ENCODE peak calls at places on chromosomes 16 and 17, in six cellular contexts. L is prostate gland, P is astrocyte of the spinal cord, K is retinal pigment epithelial cell, Q is fibroblast of mammary gland, X is fibroblast of lung. W is an unnamed sample.

GRCh38 chr16:10577305-10578202 is 2.8 kb downstream of the EMP2 start:
- DNase-seq in P (no peak), Q (no peak), X (no peak), K (peak; percentile 79), L (no peak), W (no peak)

GRCh38 chr17:71975331-71975801 is 145.5 kb upstream of the SOX9 start:
- DNase-seq in P (peak; percentile 63), K (no peak), Q (peak; percentile 46), L (peak; percentile 29), X (peak; percentile 73), W (no peak)

GRCh38 chr16:87570938-87571867 is 31.1 kb upstream of the JPH3 start:
- DNase-seq in K (no peak), L (peak; percentile 52), X (peak; percentile 75), Q (peak; percentile 40), P (peak; percentile 29), W (no peak)

GRCh38 chr17:39139137-39139516 is 12.3 kb downstream of the PLXDC1 start:
- DNase-seq in Q (peak; percentile 86), L (no peak), K (peak; percentile 51), P (peak; percentile 68), X (peak; percentile 81), W (peak; percentile 70)

GRCh38 chr16:77213542-77214108 is 14.4 kb downstream of the SYCE1L start:
- DNase-seq in Q (peak; percentile 97), P (peak; percentile 88), L (no peak), X (peak; percentile 83), K (peak; percentile 38), W (peak; percentile 60)

GRCh38 chr17:64992325-64992802 is 64.2 kb downstream of the GNA13 start:
- DNase-seq in P (peak; percentile 33), K (no peak), Q (peak; percentile 55), L (no peak), X (no peak), W (no peak)

GRCh38 chr16:83578146-83578545 is 229.6 kb upstream of the HSBP1 start:
- DNase-seq in Q (no peak), P (no peak), L (no peak), X (no peak), K (no peak), W (no peak)

GRCh38 chr17:68398731-68399637 is 58.3 kb downstream of the WIPI1 start:
- DNase-seq in K (peak; percentile 46), X (peak; percentile 86), P (peak; percentile 76), Q (peak; percentile 86), L (peak; percentile 59), W (no peak)

GRCh38 chr17:330993-331701 is 21.5 kb downstream of the RPH3AL start:
- DNase-seq in L (no peak), K (no peak), X (no peak), Q (no peak), P (no peak), W (no peak)

GRCh38 chr17:17682737-17683675 is 1.7 kb downstream of the RAI1 start:
- DNase-seq in K (no peak), L (peak; percentile 69), Q (peak; percentile 90), X (peak; percentile 90), P (peak; percentile 90), W (peak; percentile 65)

GRCh38 chr17:596763-597644 is 117.6 kb downstream of the VPS53 start:
- DNase-seq in X (peak; percentile 28), Q (peak; percentile 86), P (peak; percentile 73), L (no peak), K (no peak), W (no peak)

GRCh38 chr16:3458278-3458851 is 14.9 kb downstream of the NAA60 start:
- DNase-seq in P (peak; percentile 29), L (no peak), Q (no peak), X (peak; percentile 35), K (no peak), W (no peak)

GRCh38 chr16:89343501-89344291 is 126.2 kb downstream of the ZNF778 start:
- DNase-seq in L (no peak), Q (peak; percentile 73), X (no peak), K (no peak), P (peak; percentile 90), W (no peak)

GRCh38 chr17:79841369-79842135 is 2.3 kb upstream of the CBX4 start:
- DNase-seq in Q (no peak), L (no peak), K (no peak), X (no peak), P (no peak), W (no peak)

GRCh38 chr16:68954871-68955635 is 111.7 kb downstream of the TANGO6 start:
- DNase-seq in X (no peak), Q (no peak), P (no peak), K (no peak), L (no peak), W (no peak)

GRCh38 chr17:44394833-44395232 is 5.4 kb upstream of the ITGA2B start:
- DNase-seq in K (no peak), Q (no peak), P (no peak), L (no peak), X (no peak), W (no peak)

GRCh38 chr17:82033359-82034085 is 2.0 kb downstream of the RAC3 start:
- DNase-seq in K (no peak), X (no peak), Q (no peak), L (no peak), P (no peak), W (no peak)

GRCh38 chr17:67247416-67247900 is 2.5 kb upstream of the HELZ start:
- DNase-seq in K (no peak), L (no peak), P (no peak), Q (no peak), X (no peak), W (no peak)

GRCh38 chr17:77881545-77881944 is 77.0 kb upstream of the TNRC6C start:
- DNase-seq in X (peak; percentile 26), L (peak; percentile 10), Q (peak; percentile 82), K (no peak), P (peak; percentile 72), W (peak; percentile 16)

GRCh38 chr17:32588982-32589381 is 102.2 kb downstream of the CDK5R1 start:
- DNase-seq in K (no peak), X (no peak), L (no peak), Q (no peak), P (no peak), W (no peak)

GRCh38 chr16:68065716-68066305 is 19.4 kb upstream of the NFATC3 start:
- DNase-seq in X (peak; percentile 39), Q (peak; percentile 70), L (no peak), K (no peak), P (peak; percentile 82), W (peak; percentile 37)

DNA sequence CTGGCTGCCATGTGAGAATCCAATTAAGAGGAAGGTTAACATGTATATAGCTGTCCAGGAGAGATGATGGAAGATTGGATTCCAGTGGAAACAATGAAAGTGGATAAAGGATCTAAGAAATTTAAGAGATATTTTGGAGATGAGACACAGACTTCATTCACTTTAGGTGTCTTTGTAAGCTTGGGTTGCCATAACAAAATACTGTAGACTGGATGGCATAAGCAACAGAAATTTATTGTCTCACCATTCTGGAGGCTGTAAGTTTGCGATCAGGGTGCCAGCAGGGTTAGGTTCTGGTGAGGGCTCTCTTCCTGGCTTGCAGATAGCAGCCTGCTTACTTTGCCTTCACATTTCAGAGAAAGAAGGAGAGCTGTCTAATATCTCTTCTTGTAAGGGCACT is 155.9 kb upstream of the MYOCD start:
- DNase-seq in L (no peak), X (no peak), P (no peak), K (no peak), Q (no peak), W (peak; percentile 24)
- H3K4me3 ChIP-seq in L (no peak overlapping the region), X (no peak overlapping the region), P (no peak overlapping the region), K (no peak overlapping the region), Q (no peak overlapping the region), W (no peak overlapping the region)

DNA sequence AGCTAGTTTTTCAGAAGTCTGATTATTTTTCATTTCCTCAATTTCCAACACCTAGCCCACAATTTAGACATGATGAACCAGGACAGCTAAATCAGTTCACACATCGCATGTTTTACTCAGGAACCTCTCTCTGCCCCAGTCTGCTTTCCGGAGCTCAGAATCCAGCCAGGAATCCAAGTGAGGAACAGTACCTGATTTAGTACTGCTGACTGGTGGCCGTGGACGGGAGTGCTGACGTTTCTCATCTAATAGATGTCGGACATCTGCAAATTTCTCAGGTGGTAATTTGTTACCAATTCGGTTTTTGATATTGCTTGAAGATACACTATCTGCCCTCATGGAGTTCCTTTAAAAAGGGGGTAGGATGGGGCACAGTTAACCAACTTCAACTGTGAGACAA is 14.9 kb upstream of the ITGAE start:
- DNase-seq in X (no peak), L (no peak), Q (no peak), K (no peak), P (no peak), W (no peak)
- TF ChIP-seq CTCF in X (no peak), L (no peak), Q (no peak), K (peak; percentile 8), P (peak; percentile 22), W (no peak)

DNA sequence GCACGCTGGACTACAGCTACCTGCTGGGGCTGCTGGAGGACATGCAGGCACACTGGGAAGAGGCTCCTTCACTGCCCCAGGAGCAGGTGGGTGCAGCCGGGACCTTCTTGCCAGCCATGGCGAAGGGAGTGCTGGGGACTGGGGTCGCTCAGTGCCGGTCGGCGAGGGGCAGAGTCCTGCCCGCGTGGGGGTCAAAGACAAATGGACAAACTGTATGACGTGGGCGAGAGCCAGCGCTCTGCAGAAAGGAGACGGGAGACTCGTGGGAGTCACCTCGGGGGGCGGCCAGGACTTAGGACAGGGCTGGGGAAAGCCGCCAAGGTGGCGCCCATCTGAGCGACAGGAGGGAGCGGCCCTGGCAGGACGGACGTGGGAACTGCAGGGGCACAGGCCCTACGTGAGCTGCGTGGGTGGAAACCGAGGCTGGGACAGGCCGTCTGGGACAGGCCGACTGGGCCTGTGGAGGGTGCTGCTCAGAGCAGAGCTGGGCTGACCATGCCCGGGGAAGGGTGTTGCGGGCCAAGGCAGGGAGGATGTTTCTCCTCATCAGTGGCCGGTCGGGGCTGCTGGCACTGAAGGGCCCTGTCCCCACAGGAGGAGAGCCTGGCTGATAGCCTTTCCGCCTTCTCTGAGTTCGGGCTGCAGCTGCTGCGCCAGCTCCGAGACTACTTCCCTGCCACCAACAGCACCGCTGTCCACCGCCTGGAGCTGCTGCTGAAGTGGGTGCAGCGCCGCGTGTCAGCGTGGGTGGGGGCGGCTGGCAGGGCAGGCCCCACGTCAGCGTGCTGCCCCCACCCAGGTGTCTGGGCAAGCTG is 8.0 kb downstream of the TSR3 start:
- DNase-seq in X (no peak), Q (no peak), L (no peak), P (no peak), K (no peak), W (no peak)
- H3K4me3 ChIP-seq in X (no peak overlapping the region), Q (no peak overlapping the region), L (peak overlapping the region; percentile 10), P (no peak overlapping the region), K (peak overlapping the region; percentile 41), W (no peak overlapping the region)

GRCh38 chr16:56424404-56424765 is 960 bp downstream of the AMFR start:
- DNase-seq in P (no peak), L (no peak), X (peak; percentile 17), Q (peak; percentile 14), K (no peak), W (no peak)

GRCh38 chr16:56426585-56426984 is 1.2 kb upstream of the AMFR start:
- DNase-seq in P (no peak), K (no peak), X (no peak), L (no peak), Q (peak; percentile 2), W (no peak)

GRCh38 chr16:56424791-56425438 is 430 bp downstream of the AMFR start:
- DNase-seq in K (no peak), P (peak; percentile 5), L (peak; percentile 8), X (peak; percentile 6), Q (peak; percentile 14), W (no peak)

GRCh38 chr16:56423584-56424403 is 1.6 kb downstream of the AMFR start:
- DNase-seq in Q (peak; percentile 7), L (no peak), P (peak; percentile 10), X (peak; percentile 14), K (no peak), W (no peak)

DNA sequence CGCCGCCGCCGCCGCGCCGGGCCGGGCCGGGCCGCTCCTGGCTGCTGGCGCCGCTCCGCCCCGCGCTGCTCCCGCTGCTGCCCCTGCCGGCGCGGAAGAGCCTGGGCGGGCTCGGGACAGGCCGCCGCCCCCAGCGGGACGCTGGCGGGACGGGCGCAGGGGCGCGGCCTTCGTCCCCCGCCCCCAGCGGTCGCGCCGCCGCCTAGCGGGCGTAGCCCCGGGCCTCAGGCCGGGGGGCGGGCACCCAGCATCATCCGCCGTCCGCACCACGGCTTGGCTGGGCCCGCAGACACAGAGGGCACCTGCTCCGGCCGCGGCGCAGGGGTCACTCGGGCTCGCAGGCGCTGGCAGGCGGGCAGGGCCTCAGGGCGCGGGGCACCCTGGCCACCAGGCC is at the start of gene AMFR:
- DNase-seq in K (peak; percentile 23), X (peak; percentile 79), Q (peak; percentile 70), P (peak; percentile 63), L (peak; percentile 37), W (peak; percentile 25)
- TF ChIP-seq CTCF in K (no peak), X (peak; percentile 1), Q (no peak), P (peak; percentile 19), L (peak; percentile 85), W (no peak)

W was measured in AG09309.